ENCODE peak calls at places on chromosomes 3 and 15, in ten cellular contexts. B, O, A, V, P, Y, T, K, Q and R are unnamed samples.

GRCh38 chr15:67524235-67524634 is 3.3 kb downstream of the C15orf61 start:
- DNase-seq in K (no peak), B (no peak), A (no peak), Q (no peak), V (no peak), T (no peak), O (no peak), P (no peak), Y (no peak), R (no peak)

GRCh38 chr15:39287322-39288195 is 293.3 kb upstream of the THBS1 start:
- DNase-seq in V (no peak), Q (no peak), Y (no peak), T (no peak), P (no peak), O (peak; percentile 68), A (no peak), K (no peak), B (no peak), R (no peak)

GRCh38 chr3:170865209-170866094 is 4.5 kb downstream of the RPL22L1 start:
- DNase-seq in Y (no peak), V (no peak), O (no peak), T (no peak), P (no peak), Q (no peak), A (no peak), K (no peak), B (no peak), R (no peak)

GRCh38 chr15:57118013-57118799 is 199.8 kb downstream of the TCF12 start:
- DNase-seq in P (no peak), T (no peak), Q (peak; percentile 4), V (no peak), A (no peak), Y (no peak), O (peak; percentile 15), B (no peak), K (no peak), R (no peak)

GRCh38 chr15:84749111-84749991 is 959 bp downstream of the ZNF592 start:
- DNase-seq in V (peak; percentile 51), Q (peak; percentile 55), A (peak; percentile 54), K (peak; percentile 65), O (peak; percentile 18), T (peak; percentile 38), Y (peak; percentile 68), P (peak; percentile 72), B (no peak), R (peak; percentile 45)

GRCh38 chr15:64460737-64461576 is 579 bp downstream of the ZNF609 start:
- DNase-seq in Y (peak; percentile 69), K (peak; percentile 53), T (peak; percentile 38), B (peak; percentile 60), P (no peak), O (peak; percentile 83), V (peak; percentile 51), Q (peak; percentile 64), A (no peak), R (peak; percentile 34)

GRCh38 chr15:47340576-47340920 is 376.8 kb upstream of the SEMA6D start:
- DNase-seq in P (no peak), T (no peak), K (no peak), O (no peak), Q (no peak), B (no peak), A (no peak), V (no peak), Y (no peak), R (no peak)

GRCh38 chr3:154745925-154746324 is 315.9 kb upstream of the GPR149 start:
- DNase-seq in K (no peak), Y (no peak), P (no peak), Q (no peak), T (no peak), A (no peak), V (no peak), B (no peak), O (no peak), R (no peak)

GRCh38 chr15:65901836-65902235 is 32.5 kb downstream of the RAB11A start:
- DNase-seq in A (no peak), V (no peak), P (no peak), Y (no peak), T (no peak), B (no peak), K (no peak), O (no peak), Q (no peak), R (no peak)

DNA sequence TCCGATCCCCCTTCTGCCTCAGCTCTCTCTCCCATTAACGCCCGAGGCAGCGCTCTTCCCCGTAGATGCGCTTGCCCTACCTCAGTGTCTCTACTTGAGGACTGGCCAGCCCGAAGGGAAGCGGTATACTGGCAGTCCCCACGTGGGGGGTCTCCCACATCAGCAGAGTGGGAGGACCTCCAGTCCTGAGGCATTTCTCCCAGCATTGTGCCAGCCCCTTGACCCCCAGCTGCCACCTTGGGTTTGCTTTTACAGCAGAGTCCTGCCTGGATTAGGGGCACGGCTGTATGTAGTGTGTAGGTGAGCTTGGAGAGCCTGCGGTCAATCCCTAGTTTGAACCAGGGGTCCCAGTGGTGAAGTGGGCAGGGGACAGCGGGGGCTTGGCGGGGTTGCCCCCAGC is 767 bp downstream of the SEMA3F start:
- DNase-seq in A (no peak), P (no peak), V (no peak), K (no peak), Y (no peak), Q (no peak), B (no peak), O (no peak), T (no peak), R (no peak)
- H3K27ac ChIP-seq in A (peak overlapping the region; percentile 72), P (peak overlapping the region; percentile 70), V (no peak overlapping the region), K (peak overlapping the region; percentile 82), Y (peak overlapping the region; percentile 94), Q (no peak overlapping the region), B (peak overlapping the region; percentile 53), O (peak overlapping the region; percentile 99), T (peak overlapping the region; percentile 87), R (peak overlapping the region; percentile 59)

GRCh38 chr3:119490153-119490552 is 8.2 kb upstream of the TIMMDC1 start:
- DNase-seq in B (no peak), Y (no peak), K (no peak), P (no peak), T (no peak), A (no peak), Q (no peak), O (no peak), V (peak; percentile 9), R (no peak)
- TF ChIP-seq CTCF in B (no peak), Y (no peak), K (no peak), P (no peak), T (no peak), A (no peak), Q (no peak), O (no peak), V (no peak), R (no peak)

DNA sequence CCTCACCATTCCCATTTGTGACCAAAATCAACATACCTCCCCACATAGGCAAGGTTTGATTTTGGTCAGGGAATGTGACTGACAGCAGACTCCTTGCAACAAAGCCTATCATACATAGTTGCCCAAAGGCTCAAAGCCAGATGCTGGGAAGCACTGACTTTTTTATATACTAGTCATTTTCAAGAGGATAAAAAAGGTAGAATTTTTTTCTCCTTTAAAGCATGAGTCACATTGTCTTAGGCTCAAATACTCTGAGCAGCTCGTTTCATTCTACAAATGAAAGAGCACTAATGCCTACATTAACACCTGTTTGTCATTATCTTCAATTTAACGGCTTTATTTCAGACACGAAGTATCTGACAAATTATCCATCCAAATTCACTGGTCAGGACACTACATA is 36.2 kb downstream of the ICE2 start:
- DNase-seq in A (no peak), P (no peak), K (no peak), T (no peak), B (no peak), O (no peak), Q (no peak), V (no peak), Y (no peak), R (no peak)
- H3K27ac ChIP-seq in A (no peak overlapping the region), P (no peak overlapping the region), K (no peak overlapping the region), T (no peak overlapping the region), B (peak overlapping the region; percentile 23), O (no peak overlapping the region), Q (no peak overlapping the region), V (peak overlapping the region; percentile 39), Y (no peak overlapping the region), R (no peak overlapping the region)

GRCh38 chr15:72047020-72047419 is 70.9 kb downstream of the MYO9A start:
- DNase-seq in K (no peak), A (no peak), O (no peak), T (no peak), B (no peak), V (no peak), Q (no peak), P (no peak), Y (no peak), R (no peak)

GRCh38 chr15:72042054-72042453 is 75.9 kb downstream of the MYO9A start:
- DNase-seq in B (no peak), V (no peak), A (no peak), Y (no peak), K (no peak), O (no peak), Q (no peak), P (no peak), T (no peak), R (no peak)

GRCh38 chr15:72037321-72037720 is 80.6 kb downstream of the MYO9A start:
- DNase-seq in B (no peak), O (no peak), K (no peak), T (no peak), V (no peak), Y (no peak), P (no peak), Q (no peak), A (no peak), R (no peak)

GRCh38 chr15:72042865-72043264 is 75.1 kb downstream of the MYO9A start:
- DNase-seq in Y (no peak), Q (no peak), B (no peak), T (no peak), O (no peak), V (no peak), A (no peak), K (no peak), P (no peak), R (no peak)
- TF ChIP-seq CTCF in Y (no peak), Q (no peak), B (no peak), T (no peak), O (no peak), V (no peak), A (no peak), K (no peak), P (no peak), R (no peak)

GRCh38 chr3:16102187-16102561 is 72.3 kb upstream of the GALNT15 start:
- DNase-seq in B (no peak), A (no peak), V (no peak), T (no peak), Y (no peak), Q (no peak), P (no peak), O (no peak), K (no peak), R (no peak)
- H3K27ac ChIP-seq in B (no peak overlapping the region), A (peak overlapping the region; percentile 6), V (no peak overlapping the region), T (peak overlapping the region; percentile 49), Y (no peak overlapping the region), Q (peak overlapping the region; percentile 95), P (peak overlapping the region; percentile 70), O (no peak overlapping the region), K (peak overlapping the region; percentile 76), R (peak overlapping the region; percentile 51)